ENCODE peak calls at places on chromosome 11, in seven cellular contexts. One of them, this sample, is unnamed.

GRCh38 chr11:11769362-11769761 is 72.4 kb upstream of the USP47 start:
- DNase-seq in GM23338: no peak
- DNase-seq in K562: no peak
- DNase-seq in mammary epithelial cell: no peak
- DNase-seq in PC-9: no peak
- DNase-seq in hepatocyte: no peak
- DNase-seq in PC-3: no peak
- DNase-seq in this sample: no peak

GRCh38 chr11:19557720-19558140 is 154.9 kb upstream of the NAV2 start:
- DNase-seq in GM23338: peak; percentile 96
- DNase-seq in K562: peak; percentile 80
- DNase-seq in mammary epithelial cell: peak; percentile 56
- DNase-seq in PC-9: peak; percentile 81
- DNase-seq in hepatocyte: peak; percentile 90
- DNase-seq in PC-3: peak; percentile 86
- DNase-seq in this sample: peak; percentile 89

GRCh38 chr11:1708716-1709115 is 11.7 kb downstream of the KRTAP5-6 start:
- DNase-seq in GM23338: no peak
- DNase-seq in K562: no peak
- DNase-seq in mammary epithelial cell: no peak
- DNase-seq in PC-9: no peak
- DNase-seq in hepatocyte: no peak
- DNase-seq in PC-3: no peak
- DNase-seq in this sample: no peak

GRCh38 chr11:69017951-69018350 is 4.9 kb upstream of the MRGPRF start:
- DNase-seq in GM23338: no peak
- DNase-seq in K562: no peak
- DNase-seq in mammary epithelial cell: no peak
- DNase-seq in PC-9: no peak
- DNase-seq in hepatocyte: no peak
- DNase-seq in PC-3: no peak
- DNase-seq in this sample: no peak

GRCh38 chr11:35013514-35014191 is 97.2 kb downstream of the PDHX start:
- DNase-seq in GM23338: no peak
- DNase-seq in K562: no peak
- DNase-seq in mammary epithelial cell: no peak
- DNase-seq in PC-9: no peak
- DNase-seq in hepatocyte: no peak
- DNase-seq in PC-3: no peak
- DNase-seq in this sample: peak; percentile 20

GRCh38 chr11:121595717-121596156 is 143.0 kb upstream of the SORL1-AS1 start:
- DNase-seq in GM23338: no peak
- DNase-seq in K562: no peak
- DNase-seq in mammary epithelial cell: peak; percentile 96
- DNase-seq in PC-9: peak; percentile 19
- DNase-seq in hepatocyte: peak; percentile 51
- DNase-seq in PC-3: peak; percentile 99
- DNase-seq in this sample: no peak

GRCh38 chr11:64223001-64223651 is 2.9 kb downstream of the TRPT1 start:
- DNase-seq in GM23338: no peak
- DNase-seq in K562: no peak
- DNase-seq in mammary epithelial cell: no peak
- DNase-seq in PC-9: no peak
- DNase-seq in hepatocyte: no peak
- DNase-seq in PC-3: no peak
- DNase-seq in this sample: no peak

GRCh38 chr11:112617977-112618829 is 343.0 kb upstream of the NCAM1 start:
- DNase-seq in GM23338: no peak
- DNase-seq in K562: no peak
- DNase-seq in mammary epithelial cell: no peak
- DNase-seq in PC-9: no peak
- DNase-seq in hepatocyte: no peak
- DNase-seq in PC-3: no peak
- DNase-seq in this sample: no peak

GRCh38 chr11:7905549-7905948 is 25.5 kb downstream of the OR10A6 start:
- DNase-seq in GM23338: peak; percentile 17
- DNase-seq in K562: no peak
- DNase-seq in mammary epithelial cell: no peak
- DNase-seq in PC-9: no peak
- DNase-seq in hepatocyte: no peak
- DNase-seq in PC-3: no peak
- DNase-seq in this sample: no peak

GRCh38 chr11:64290352-64290751 is 750 bp upstream of the KCNK4 start:
- DNase-seq in GM23338: no peak
- DNase-seq in K562: no peak
- DNase-seq in mammary epithelial cell: no peak
- DNase-seq in PC-9: no peak
- DNase-seq in hepatocyte: no peak
- DNase-seq in PC-3: no peak
- DNase-seq in this sample: no peak

GRCh38 chr11:96154802-96155520 is 188.0 kb downstream of the MAML2 start:
- DNase-seq in GM23338: no peak
- DNase-seq in K562: no peak
- DNase-seq in mammary epithelial cell: peak; percentile 24
- DNase-seq in PC-9: no peak
- DNase-seq in hepatocyte: no peak
- DNase-seq in PC-3: peak; percentile 26
- DNase-seq in this sample: no peak

GRCh38 chr11:116101737-116102275 is 597.6 kb upstream of the CADM1 start:
- DNase-seq in GM23338: no peak
- DNase-seq in K562: no peak
- DNase-seq in mammary epithelial cell: no peak
- DNase-seq in PC-9: no peak
- DNase-seq in hepatocyte: no peak
- DNase-seq in PC-3: no peak
- DNase-seq in this sample: no peak

GRCh38 chr11:118625036-118625690 is 17.7 kb downstream of the PHLDB1 start:
- DNase-seq in GM23338: no peak
- DNase-seq in K562: no peak
- DNase-seq in mammary epithelial cell: peak; percentile 46
- DNase-seq in PC-9: peak; percentile 66
- DNase-seq in hepatocyte: no peak
- DNase-seq in PC-3: peak; percentile 26
- DNase-seq in this sample: no peak

DNA sequence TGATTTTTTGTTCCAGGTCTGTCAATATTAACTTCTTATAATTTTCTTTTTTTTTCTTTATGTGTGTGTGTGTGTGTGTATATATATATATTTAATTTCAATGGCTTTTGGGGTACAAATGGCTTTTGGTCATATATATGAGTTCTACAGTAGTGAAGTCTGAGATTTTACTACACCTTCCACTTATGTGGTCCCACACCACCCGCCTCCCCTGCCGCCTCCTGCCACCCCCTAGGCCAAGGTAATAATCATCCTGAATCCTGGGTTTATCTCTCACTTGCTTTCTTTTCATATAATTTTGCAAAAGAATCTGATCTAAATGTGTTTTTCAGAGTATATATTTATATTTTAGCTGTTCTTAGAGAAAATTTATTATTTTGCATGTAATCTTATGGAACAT is 11.1 kb downstream of the NEAT1 start:
- DNase-seq in GM23338: no peak
- DNase-seq in K562: no peak
- DNase-seq in mammary epithelial cell: no peak
- DNase-seq in PC-9: no peak
- DNase-seq in hepatocyte: no peak
- DNase-seq in PC-3: no peak
- DNase-seq in this sample: no peak
- H3K4me2 ChIP-seq in GM23338: no peak overlapping the region
- H3K4me2 ChIP-seq in K562: no peak overlapping the region
- H3K4me2 ChIP-seq in mammary epithelial cell: no peak overlapping the region
- H3K4me2 ChIP-seq in PC-9: no peak overlapping the region
- H3K4me2 ChIP-seq in hepatocyte: no peak overlapping the region
- H3K4me2 ChIP-seq in PC-3: no peak overlapping the region
- H3K4me2 ChIP-seq in this sample: no peak overlapping the region

GRCh38 chr11:86932942-86933875 is 22.0 kb downstream of the FZD4 start:
- DNase-seq in GM23338: no peak
- DNase-seq in K562: no peak
- DNase-seq in mammary epithelial cell: no peak
- DNase-seq in PC-9: no peak
- DNase-seq in hepatocyte: no peak
- DNase-seq in PC-3: no peak
- DNase-seq in this sample: no peak
- TF ChIP-seq CTCF in GM23338: no peak
- TF ChIP-seq CTCF in K562: no peak
- TF ChIP-seq CTCF in mammary epithelial cell: no peak
- TF ChIP-seq CTCF in PC-9: no peak
- TF ChIP-seq CTCF in hepatocyte: no peak
- TF ChIP-seq CTCF in PC-3: no peak
- TF ChIP-seq CTCF in this sample: no peak

DNA sequence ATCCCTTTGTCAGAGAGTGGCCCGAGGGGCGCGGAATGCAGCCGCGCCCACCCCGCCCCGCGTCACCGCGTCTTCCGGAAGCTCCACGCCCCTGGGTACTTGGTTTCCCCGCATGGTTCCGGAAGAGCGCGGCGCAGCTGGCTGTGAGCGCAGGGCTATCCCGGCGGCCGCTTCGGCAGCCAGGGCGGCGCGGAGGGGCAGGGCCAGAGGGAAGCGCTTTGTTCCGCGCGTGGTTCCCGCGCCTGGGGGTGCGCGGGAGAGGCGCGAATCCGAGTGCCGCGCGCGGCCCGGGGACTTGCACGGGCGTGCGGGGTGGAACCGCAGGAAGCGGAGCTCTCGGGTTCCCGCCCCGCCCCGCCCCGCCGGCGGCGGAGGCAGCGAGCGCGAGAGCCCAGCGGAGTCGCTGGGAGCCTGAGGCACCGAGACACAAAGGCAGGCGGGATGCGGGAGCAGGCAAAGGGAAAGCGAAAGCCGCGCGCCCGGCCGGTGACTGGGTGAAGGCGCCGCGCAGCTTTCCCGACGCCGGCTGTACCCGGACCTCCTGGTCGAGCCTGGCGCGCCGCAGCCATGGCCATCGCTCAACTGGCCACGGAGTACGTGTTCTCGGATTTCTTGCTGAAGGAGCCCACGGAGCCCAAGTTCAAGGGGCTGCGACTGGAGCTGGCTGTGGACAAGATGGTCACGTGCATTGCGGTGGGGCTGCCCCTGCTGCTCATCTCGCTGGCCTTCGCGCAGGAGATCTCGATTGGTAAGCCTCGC is at the start of gene PANX1:
- DNase-seq in GM23338: peak; percentile 93
- DNase-seq in K562: peak; percentile 89
- DNase-seq in mammary epithelial cell: peak; percentile 91
- DNase-seq in PC-9: peak; percentile 80
- DNase-seq in hepatocyte: peak; percentile 94
- DNase-seq in PC-3: peak; percentile 94
- DNase-seq in this sample: peak; percentile 91
- TF ChIP-seq EZH2 in GM23338: no peak
- TF ChIP-seq EZH2 in K562: no peak
- TF ChIP-seq EZH2 in mammary epithelial cell: no peak
- TF ChIP-seq EZH2 in PC-9: no peak
- TF ChIP-seq EZH2 in hepatocyte: no peak
- TF ChIP-seq EZH2 in PC-3: no peak
- TF ChIP-seq EZH2 in this sample: no peak

DNA sequence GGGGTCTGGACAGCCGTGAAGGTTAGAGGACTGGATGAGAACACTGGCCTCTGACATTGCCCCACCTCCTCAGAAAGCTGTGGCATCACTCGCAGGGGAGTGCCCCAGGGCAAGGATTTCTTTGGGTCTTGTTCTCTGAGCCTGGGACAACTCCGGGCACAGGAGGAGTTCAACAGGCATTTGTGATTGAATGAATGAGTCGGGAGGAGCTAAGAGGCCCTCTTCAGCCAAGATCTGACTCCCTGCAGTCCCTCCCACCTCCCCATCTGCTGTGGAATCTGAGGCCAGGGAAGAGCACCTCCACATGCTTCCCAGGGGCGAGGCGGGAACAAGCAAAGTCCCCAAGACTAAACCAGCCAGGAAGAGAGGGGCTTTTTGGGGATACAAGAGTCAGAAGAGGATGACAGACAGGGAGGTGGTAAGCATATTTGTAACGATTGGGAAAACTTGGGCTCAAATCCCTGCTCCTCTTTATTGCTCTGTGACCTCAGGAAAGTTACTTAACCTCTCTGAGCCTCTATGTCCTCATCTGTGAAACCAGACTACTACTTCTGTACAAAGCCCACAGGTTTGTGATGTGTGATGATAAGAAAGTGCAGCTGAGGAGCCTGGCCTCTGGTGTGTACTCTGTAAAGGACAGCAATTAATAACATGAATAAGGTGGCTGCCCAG is 6.4 kb downstream of the TP53I11 start:
- DNase-seq in GM23338: no peak
- DNase-seq in K562: no peak
- DNase-seq in mammary epithelial cell: no peak
- DNase-seq in PC-9: no peak
- DNase-seq in hepatocyte: no peak
- DNase-seq in PC-3: no peak
- DNase-seq in this sample: peak; percentile 52
- H3K4me2 ChIP-seq in GM23338: peak overlapping the region; percentile 72
- H3K4me2 ChIP-seq in K562: no peak overlapping the region
- H3K4me2 ChIP-seq in mammary epithelial cell: no peak overlapping the region
- H3K4me2 ChIP-seq in PC-9: no peak overlapping the region
- H3K4me2 ChIP-seq in hepatocyte: no peak overlapping the region
- H3K4me2 ChIP-seq in PC-3: no peak overlapping the region
- H3K4me2 ChIP-seq in this sample: peak overlapping the region; percentile 68

DNA sequence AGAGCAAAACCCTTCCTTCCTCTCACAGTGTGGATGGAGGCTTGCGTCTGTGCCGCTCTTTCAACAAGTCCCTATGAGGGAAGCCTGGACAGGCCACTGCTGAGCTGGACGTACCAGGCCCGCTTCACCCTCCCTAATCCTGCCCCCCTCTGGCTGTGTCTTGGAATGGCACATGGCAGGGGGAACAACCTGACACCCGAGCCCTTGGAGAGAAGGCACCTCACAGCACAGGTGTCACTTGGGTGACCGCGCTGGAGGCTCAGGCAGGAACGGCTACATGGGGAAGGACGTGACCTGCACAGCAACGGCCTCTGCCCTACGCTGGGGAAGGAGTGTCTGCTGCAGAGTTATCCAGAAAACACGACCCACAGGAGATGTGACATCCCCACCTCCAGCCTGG is 11.0 kb downstream of the CARS1 start:
- DNase-seq in GM23338: peak; percentile 61
- DNase-seq in K562: no peak
- DNase-seq in mammary epithelial cell: no peak
- DNase-seq in PC-9: no peak
- DNase-seq in hepatocyte: no peak
- DNase-seq in PC-3: peak; percentile 8
- DNase-seq in this sample: peak; percentile 46
- TF ChIP-seq CTCF in GM23338: peak; percentile 39
- TF ChIP-seq CTCF in K562: peak; percentile 23
- TF ChIP-seq CTCF in mammary epithelial cell: peak; percentile 34
- TF ChIP-seq CTCF in PC-9: no peak
- TF ChIP-seq CTCF in hepatocyte: no peak
- TF ChIP-seq CTCF in PC-3: peak; percentile 42
- TF ChIP-seq CTCF in this sample: peak; percentile 46

DNA sequence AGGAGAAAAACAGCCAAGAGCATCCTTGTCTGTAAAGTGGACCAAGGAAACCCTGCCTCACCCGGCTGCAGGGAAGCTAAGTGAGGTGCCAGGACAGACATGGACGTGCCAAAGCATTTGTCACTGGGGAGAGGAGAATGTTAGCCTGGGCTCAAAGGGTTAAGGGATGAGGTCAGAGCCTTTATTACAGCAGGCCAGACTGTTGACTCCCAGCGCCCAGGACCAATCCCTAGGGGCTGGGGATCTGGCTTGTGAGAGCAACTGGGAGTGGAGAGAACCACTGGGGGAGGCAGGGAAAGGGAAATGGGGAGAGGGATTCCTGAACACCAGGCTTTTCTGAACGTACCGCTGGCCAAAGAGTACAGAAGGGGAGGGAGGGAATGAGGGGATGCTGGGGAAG is 2.6 kb downstream of the CHRM1 start:
- DNase-seq in GM23338: no peak
- DNase-seq in K562: no peak
- DNase-seq in mammary epithelial cell: no peak
- DNase-seq in PC-9: no peak
- DNase-seq in hepatocyte: no peak
- DNase-seq in PC-3: no peak
- DNase-seq in this sample: no peak
- TF ChIP-seq EZH2 in GM23338: no peak
- TF ChIP-seq EZH2 in K562: no peak
- TF ChIP-seq EZH2 in mammary epithelial cell: no peak
- TF ChIP-seq EZH2 in PC-9: no peak
- TF ChIP-seq EZH2 in hepatocyte: no peak
- TF ChIP-seq EZH2 in PC-3: no peak
- TF ChIP-seq EZH2 in this sample: no peak

This sample was measured in neural progenitor cell.